ENCODE peak calls at places on chromosomes 5 and 9, in nine cellular contexts. M, X, G, P, H, F, J, I and Z are unnamed samples.

GRCh38 chr9:4964540-4964939 is 20.5 kb upstream of the JAK2 start:
- DNase-seq in M (no peak), X (no peak), G (no peak), P (no peak), H (peak; percentile 69), F (no peak), J (no peak), I (no peak), Z (peak; percentile 40)

GRCh38 chr5:141513627-141514329 is 24.9 kb downstream of the PCDHGC5 start:
- DNase-seq in M (no peak), X (peak; percentile 83), G (peak; percentile 91), P (peak; percentile 91), H (peak; percentile 93), F (peak; percentile 78), J (peak; percentile 86), I (no peak), Z (peak; percentile 97)

GRCh38 chr5:98069876-98070512 is 703.5 kb upstream of the RGMB start:
- DNase-seq in M (no peak), X (no peak), G (no peak), P (no peak), H (no peak), F (peak; percentile 84), J (no peak), I (no peak), Z (peak; percentile 11)

GRCh38 chr5:81936750-81937149 is 35.1 kb upstream of the ATG10 start:
- DNase-seq in M (no peak), X (no peak), G (no peak), P (no peak), H (no peak), F (no peak), J (no peak), I (no peak), Z (no peak)

GRCh38 chr5:123066016-123066415 is 23.0 kb upstream of the PRDM6 start:
- DNase-seq in M (peak; percentile 55), X (no peak), G (no peak), P (no peak), H (no peak), F (no peak), J (no peak), I (no peak), Z (no peak)

GRCh38 chr9:35051069-35051967 is 21.1 kb downstream of the VCP start:
- DNase-seq in M (peak; percentile 61), X (peak; percentile 53), G (peak; percentile 87), P (peak; percentile 53), H (peak; percentile 60), F (peak; percentile 41), J (peak; percentile 67), I (peak; percentile 27), Z (peak; percentile 69)

GRCh38 chr5:38867071-38867790 is 21.4 kb downstream of the OSMR start:
- DNase-seq in M (no peak), X (no peak), G (no peak), P (no peak), H (no peak), F (no peak), J (no peak), I (no peak), Z (peak; percentile 60)

GRCh38 chr5:177994063-177994462 is 2.0 kb downstream of the PROP1 start:
- DNase-seq in M (no peak), X (no peak), G (no peak), P (no peak), H (no peak), F (no peak), J (no peak), I (no peak), Z (no peak)

GRCh38 chr9:36897476-36897875 is 136.6 kb downstream of the PAX5 start:
- DNase-seq in M (no peak), X (no peak), G (no peak), P (no peak), H (no peak), F (no peak), J (no peak), I (no peak), Z (no peak)

GRCh38 chr5:163437011-163437308 is 435 bp upstream of the CCNG1 start:
- DNase-seq in M (no peak), X (no peak), G (no peak), P (no peak), H (no peak), F (no peak), J (no peak), I (no peak), Z (no peak)

GRCh38 chr5:100469780-100470179 is 65.4 kb upstream of the FAM174A start:
- DNase-seq in M (no peak), X (no peak), G (no peak), P (no peak), H (no peak), F (no peak), J (no peak), I (no peak), Z (no peak)

GRCh38 chr5:4551034-4551433 is 589.1 kb upstream of the ADAMTS16 start:
- DNase-seq in M (no peak), X (no peak), G (no peak), P (no peak), H (no peak), F (no peak), J (no peak), I (no peak), Z (no peak)

GRCh38 chr9:96176901-96177718 is 124.9 kb downstream of the HSD17B3 start:
- DNase-seq in M (no peak), X (peak; percentile 65), G (peak; percentile 53), P (no peak), H (peak; percentile 52), F (no peak), J (peak; percentile 68), I (no peak), Z (peak; percentile 7)

GRCh38 chr9:77421506-77422265 is 226.4 kb downstream of the GNA14 start:
- DNase-seq in M (no peak), X (no peak), G (no peak), P (no peak), H (no peak), F (no peak), J (no peak), I (no peak), Z (peak; percentile 53)

GRCh38 chr9:77420641-77421040 is 227.5 kb downstream of the GNA14 start:
- DNase-seq in M (no peak), X (no peak), G (no peak), P (no peak), H (no peak), F (no peak), J (no peak), I (no peak), Z (no peak)

GRCh38 chr9:77422969-77423368 is 225.2 kb downstream of the GNA14 start:
- DNase-seq in M (no peak), X (no peak), G (no peak), P (no peak), H (no peak), F (no peak), J (no peak), I (no peak), Z (no peak)

GRCh38 chr9:77418226-77418625 is 229.9 kb downstream of the GNA14 start:
- DNase-seq in M (no peak), X (no peak), G (no peak), P (no peak), H (no peak), F (no peak), J (no peak), I (no peak), Z (no peak)

GRCh38 chr9:77417570-77417969 is 230.6 kb downstream of the GNA14 start:
- DNase-seq in M (peak; percentile 45), X (peak; percentile 20), G (no peak), P (no peak), H (no peak), F (no peak), J (no peak), I (no peak), Z (peak; percentile 78)
- H3K4me2 ChIP-seq in M (no peak overlapping the region), X (no peak overlapping the region), G (no peak overlapping the region), P (no peak overlapping the region), H (no peak overlapping the region), F (no peak overlapping the region), J (no peak overlapping the region), I (no peak overlapping the region), Z (peak overlapping the region; percentile 18)

GRCh38 chr9:123525424-123525823 is 169.4 kb downstream of the CRB2 start:
- DNase-seq in M (no peak), X (no peak), G (no peak), P (no peak), H (no peak), F (no peak), J (no peak), I (no peak), Z (no peak)

GRCh38 chr9:123525957-123526356 is 170.0 kb downstream of the CRB2 start:
- DNase-seq in M (no peak), X (no peak), G (no peak), P (no peak), H (no peak), F (no peak), J (no peak), I (no peak), Z (no peak)

GRCh38 chr9:123523828-123524227 is 167.8 kb downstream of the CRB2 start:
- DNase-seq in M (no peak), X (no peak), G (no peak), P (no peak), H (no peak), F (no peak), J (no peak), I (no peak), Z (no peak)

GRCh38 chr9:123524866-123525265 is 168.9 kb downstream of the CRB2 start:
- DNase-seq in M (no peak), X (no peak), G (no peak), P (no peak), H (no peak), F (no peak), J (no peak), I (no peak), Z (no peak)

GRCh38 chr9:123522921-123523320 is 166.9 kb downstream of the CRB2 start:
- DNase-seq in M (no peak), X (no peak), G (no peak), P (no peak), H (peak; percentile 44), F (no peak), J (no peak), I (no peak), Z (no peak)
- H3K4me1 ChIP-seq in M (no peaks in the 10 kb centered on the region), X (no peaks in the 10 kb centered on the region), G (no peaks in the 10 kb centered on the region), P (no peaks in the 10 kb centered on the region), H (no peaks in the 10 kb centered on the region), F (no peaks in the 10 kb centered on the region), J (no peaks in the 10 kb centered on the region), I (no peaks in the 10 kb centered on the region), Z (no peaks in the 10 kb centered on the region)

DNA sequence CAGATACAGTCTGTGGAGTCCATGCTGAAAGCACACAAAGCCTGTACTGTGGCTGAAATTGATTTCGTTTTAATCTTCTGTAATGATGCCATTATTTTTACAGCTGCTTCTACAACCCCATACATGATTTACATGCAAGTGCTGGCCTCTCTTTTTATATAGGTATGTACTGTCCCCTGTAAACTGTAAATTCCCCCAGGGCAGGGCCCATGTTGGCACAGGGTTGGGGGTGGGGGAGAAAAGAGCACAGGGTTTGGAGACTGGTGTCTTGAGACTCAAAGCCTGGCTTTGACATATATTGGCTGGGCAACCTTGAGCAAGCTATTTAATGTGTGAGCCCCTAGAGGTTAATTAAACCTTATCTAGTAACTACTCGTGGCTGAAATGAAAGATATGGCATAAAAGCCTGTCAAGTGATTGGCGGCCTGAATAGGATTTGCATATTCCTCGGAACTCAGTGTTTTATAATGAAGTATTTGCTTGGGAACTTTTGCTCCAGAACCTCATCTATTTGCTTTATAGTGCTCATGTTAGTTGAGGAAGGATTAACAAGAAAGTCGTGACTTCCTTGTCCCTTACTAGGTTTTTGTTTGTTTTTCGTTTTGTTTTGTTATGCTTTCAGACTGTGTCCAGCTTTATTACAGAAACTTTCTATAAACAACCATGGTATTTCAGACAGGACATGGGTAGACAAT is 34.0 kb downstream of the KLF4 start:
- DNase-seq in M (no peak), X (no peak), G (no peak), P (no peak), H (no peak), F (no peak), J (no peak), I (no peak), Z (no peak)
- TF ChIP-seq EZH2phosphoT487 in M (no peak), X (no peak), G (no peak), P (no peak), H (no peak), F (no peak), J (no peak), I (no peak), Z (no peak)

GRCh38 chr5:74363603-74364205 is 276.8 kb downstream of the ENC1 start:
- DNase-seq in M (no peak), X (no peak), G (no peak), P (no peak), H (no peak), F (no peak), J (no peak), I (no peak), Z (no peak)
- H3K4me2 ChIP-seq in M (no peak overlapping the region), X (no peak overlapping the region), G (no peak overlapping the region), P (no peak overlapping the region), H (no peak overlapping the region), F (no peak overlapping the region), J (no peak overlapping the region), I (no peak overlapping the region), Z (no peak overlapping the region)